ENCODE peak calls at places on chromosomes 1 and 21, in seven cellular contexts. R, N, S, A, F, W and I are unnamed samples.

GRCh38 chr1:65260851-65261473 is 48.4 kb upstream of the DNAJC6 start:
- DNase-seq in R (no peak), N (no peak), S (no peak), A (peak; percentile 35), F (no peak), W (no peak), I (peak; percentile 52)

GRCh38 chr1:60911980-60912692 is 170.2 kb upstream of the NFIA start:
- DNase-seq in R (no peak), N (peak; percentile 81), S (peak; percentile 35), A (no peak), F (no peak), W (no peak), I (no peak)

GRCh38 chr21:35932232-35932911 is 128.0 kb downstream of the SETD4 start:
- DNase-seq in R (peak; percentile 91), N (peak; percentile 58), S (peak; percentile 67), A (peak; percentile 57), F (peak; percentile 92), W (no peak), I (peak; percentile 100)

GRCh38 chr1:214354440-214355148 is 73.6 kb downstream of the SMYD2 start:
- DNase-seq in R (no peak), N (no peak), S (no peak), A (no peak), F (no peak), W (no peak), I (no peak)

GRCh38 chr1:222555992-222556615 is 8.2 kb upstream of the HHIPL2 start:
- DNase-seq in R (no peak), N (no peak), S (no peak), A (no peak), F (no peak), W (no peak), I (no peak)

GRCh38 chr1:32200226-32201010 is at the start of gene CCDC28B:
- DNase-seq in R (peak; percentile 61), N (peak; percentile 90), S (no peak), A (peak; percentile 77), F (peak; percentile 67), W (no peak), I (peak; percentile 44)

GRCh38 chr1:192550922-192551534 is 24.5 kb upstream of the RGS1 start:
- DNase-seq in R (no peak), N (no peak), S (no peak), A (peak; percentile 32), F (peak; percentile 84), W (no peak), I (peak; percentile 92)

GRCh38 chr1:194268839-194269238 is 1082.4 kb upstream of the B3GALT2 start:
- DNase-seq in R (no peak), N (no peak), S (no peak), A (no peak), F (no peak), W (no peak), I (no peak)

GRCh38 chr1:92820551-92820950 is 11.3 kb upstream of the RPL5 start:
- DNase-seq in R (no peak), N (no peak), S (no peak), A (no peak), F (no peak), W (no peak), I (no peak)

GRCh38 chr1:205354259-205354904 is 2.3 kb downstream of the KLHDC8A start:
- DNase-seq in R (peak; percentile 78), N (no peak), S (peak; percentile 44), A (peak; percentile 76), F (peak; percentile 86), W (peak; percentile 35), I (peak; percentile 47)

GRCh38 chr1:245754463-245754961 is 599.7 kb downstream of the KIF26B start:
- DNase-seq in R (peak; percentile 24), N (no peak), S (no peak), A (no peak), F (no peak), W (no peak), I (peak; percentile 9)

GRCh38 chr21:42097860-42098259 is 26.7 kb downstream of the UMODL1 start:
- DNase-seq in R (no peak), N (no peak), S (peak; percentile 78), A (peak; percentile 32), F (peak; percentile 97), W (no peak), I (peak; percentile 84)

GRCh38 chr1:210901981-210902770 is 231.8 kb downstream of the KCNH1 start:
- DNase-seq in R (no peak), N (no peak), S (no peak), A (no peak), F (no peak), W (no peak), I (no peak)

GRCh38 chr1:16921391-16922185 is at the start of gene CROCC:
- DNase-seq in R (peak; percentile 82), N (peak; percentile 75), S (no peak), A (peak; percentile 76), F (no peak), W (no peak), I (no peak)

GRCh38 chr1:67524143-67525052 is 94.2 kb upstream of the SERBP1 start:
- DNase-seq in R (no peak), N (no peak), S (peak; percentile 35), A (no peak), F (no peak), W (no peak), I (no peak)

GRCh38 chr1:19312782-19313635 is 883 bp downstream of the SLC66A1 start:
- DNase-seq in R (peak; percentile 20), N (no peak), S (no peak), A (no peak), F (no peak), W (no peak), I (no peak)